ENCODE peak calls at places on chromosomes 3 and 15, in ten cellular contexts. R is heart left ventricle, T is prostate gland, X is breast epithelium, W is thyroid gland, J is body of pancreas, I is testis, Z is HCT116, C is IMR-90, Q is K562. Y is an unnamed sample.

GRCh38 chr15:51846463-51847230 is 17.2 kb downstream of the TMOD3 start:
- DNase-seq in R (no peak), T (no peak), X (no peak), W (no peak), J (no peak), I (no peak), Z (peak), C (peak), Q (peak), Y (no peak)

GRCh38 chr3:89699771-89700170 is 592.4 kb downstream of the EPHA3 start:
- DNase-seq in R (no peak), T (no peak), X (no peak), W (no peak), J (peak), I (no peak), Z (no peak), C (no peak), Q (no peak), Y (no peak)

GRCh38 chr15:53384417-53384816 is 375.0 kb downstream of the WDR72 start:
- DNase-seq in R (no peak), T (no peak), X (no peak), W (peak), J (peak), I (no peak), Z (no peak), C (no peak), Q (no peak), Y (no peak)

GRCh38 chr3:29871087-29871486 is 590.2 kb downstream of the RBMS3 start:
- DNase-seq in R (no peak), T (no peak), X (no peak), W (no peak), J (no peak), I (no peak), Z (no peak), C (no peak), Q (no peak), Y (no peak)

GRCh38 chr3:177448987-177449975 is 252.0 kb upstream of the TBL1XR1 start:
- DNase-seq in R (no peak), T (no peak), X (peak), W (peak), J (no peak), I (no peak), Z (no peak), C (peak), Q (no peak), Y (no peak)

GRCh38 chr3:122773856-122774535 is 19.6 kb downstream of the HSPBAP1 start:
- DNase-seq in R (no peak), T (no peak), X (no peak), W (no peak), J (no peak), I (no peak), Z (no peak), C (no peak), Q (no peak), Y (no peak)

GRCh38 chr3:55207744-55208143 is 279.4 kb downstream of the WNT5A start:
- DNase-seq in R (no peak), T (no peak), X (no peak), W (no peak), J (no peak), I (no peak), Z (no peak), C (no peak), Q (no peak), Y (no peak)

GRCh38 chr15:40054746-40055575 is 16.0 kb upstream of the SRP14 start:
- DNase-seq in R (peak), T (no peak), X (no peak), W (peak), J (peak), I (no peak), Z (no peak), C (peak), Q (no peak), Y (no peak)

GRCh38 chr3:89851974-89852621 is 744.7 kb downstream of the EPHA3 start:
- DNase-seq in R (no peak), T (peak), X (no peak), W (peak), J (peak), I (peak), Z (no peak), C (peak), Q (no peak), Y (no peak)

GRCh38 chr3:104526901-104527401 is 839.8 kb upstream of the ALCAM start:
- DNase-seq in R (no peak), T (no peak), X (no peak), W (no peak), J (no peak), I (no peak), Z (no peak), C (no peak), Q (no peak), Y (no peak)

GRCh38 chr15:25481208-25481862 is 42.5 kb upstream of the UBE3A start:
- DNase-seq in R (no peak), T (peak), X (no peak), W (peak), J (no peak), I (no peak), Z (no peak), C (no peak), Q (no peak), Y (no peak)

GRCh38 chr3:179651687-179652466 is 963 bp upstream of the USP13 start:
- DNase-seq in R (no peak), T (no peak), X (no peak), W (no peak), J (no peak), I (no peak), Z (no peak), C (no peak), Q (no peak), Y (no peak)

GRCh38 chr15:81068516-81068915 is 65.6 kb upstream of the CFAP161 start:
- DNase-seq in R (no peak), T (no peak), X (no peak), W (no peak), J (no peak), I (no peak), Z (no peak), C (no peak), Q (no peak), Y (no peak)

GRCh38 chr3:105827959-105828358 is 40.9 kb downstream of the CBLB start:
- DNase-seq in R (no peak), T (no peak), X (no peak), W (no peak), J (no peak), I (no peak), Z (peak), C (peak), Q (peak), Y (peak)

GRCh38 chr3:20064796-20065564 is 24.7 kb downstream of the KAT2B start:
- DNase-seq in R (no peak), T (no peak), X (no peak), W (no peak), J (no peak), I (no peak), Z (no peak), C (no peak), Q (peak), Y (no peak)

GRCh38 chr15:58146734-58147133 is 8.6 kb downstream of the AQP9 start:
- DNase-seq in R (no peak), T (no peak), X (no peak), W (peak), J (no peak), I (no peak), Z (no peak), C (no peak), Q (no peak), Y (peak)

GRCh38 chr3:138399766-138400165 is 34.6 kb upstream of the ESYT3 start:
- DNase-seq in R (no peak), T (no peak), X (no peak), W (no peak), J (no peak), I (no peak), Z (no peak), C (no peak), Q (no peak), Y (no peak)

GRCh38 chr3:140706360-140706759 is 28.5 kb downstream of the TRIM42 start:
- DNase-seq in R (no peak), T (no peak), X (no peak), W (no peak), J (no peak), I (no peak), Z (no peak), C (no peak), Q (no peak), Y (no peak)

GRCh38 chr15:90362936-90363212 is 10.8 kb downstream of the ZNF774 start:
- DNase-seq in R (no peak), T (no peak), X (no peak), W (no peak), J (no peak), I (no peak), Z (no peak), C (peak), Q (peak), Y (no peak)

GRCh38 chr3:35484939-35485605 is 154.3 kb upstream of the ARPP21 start:
- DNase-seq in R (no peak), T (no peak), X (no peak), W (peak), J (no peak), I (no peak), Z (no peak), C (no peak), Q (no peak), Y (no peak)

GRCh38 chr3:133384331-133385027 is 15.4 kb upstream of the BFSP2 start:
- DNase-seq in R (peak), T (peak), X (peak), W (peak), J (peak), I (peak), Z (peak), C (peak), Q (peak), Y (no peak)

GRCh38 chr3:128923607-128924385 is 44.4 kb downstream of the ACAD9 start:
- DNase-seq in R (no peak), T (no peak), X (no peak), W (no peak), J (no peak), I (no peak), Z (no peak), C (no peak), Q (no peak), Y (no peak)

GRCh38 chr3:34938784-34939183 is 700.5 kb upstream of the ARPP21 start:
- DNase-seq in R (no peak), T (no peak), X (no peak), W (no peak), J (no peak), I (no peak), Z (no peak), C (no peak), Q (no peak), Y (no peak)

GRCh38 chr3:123449092-123449985 is 449 bp upstream of the ADCY5 start:
- DNase-seq in R (peak), T (no peak), X (no peak), W (peak), J (peak), I (peak), Z (no peak), C (peak), Q (no peak), Y (no peak)

GRCh38 chr15:92624401-92624991 is 31.1 kb downstream of the FAM174B start:
- DNase-seq in R (peak), T (no peak), X (peak), W (no peak), J (peak), I (peak), Z (no peak), C (no peak), Q (no peak), Y (no peak)

GRCh38 chr3:159928692-159929091 is 59.9 kb upstream of the IL12A start:
- DNase-seq in R (no peak), T (no peak), X (no peak), W (no peak), J (no peak), I (no peak), Z (no peak), C (peak), Q (no peak), Y (peak)

GRCh38 chr3:141275032-141275422 is 43.4 kb downstream of the PXYLP1 start:
- DNase-seq in R (no peak), T (no peak), X (no peak), W (no peak), J (no peak), I (no peak), Z (no peak), C (peak), Q (no peak), Y (peak)

GRCh38 chr3:123431658-123432323 is 17.1 kb downstream of the ADCY5 start:
- DNase-seq in R (no peak), T (no peak), X (no peak), W (no peak), J (no peak), I (no peak), Z (no peak), C (no peak), Q (no peak), Y (no peak)

GRCh38 chr3:52317601-52318000 is 1.5 kb downstream of the DNAH1 start:
- DNase-seq in R (peak), T (no peak), X (peak), W (peak), J (peak), I (peak), Z (no peak), C (peak), Q (peak), Y (no peak)

GRCh38 chr3:13574798-13575451 is 26.0 kb downstream of the FBLN2 start:
- DNase-seq in R (peak), T (no peak), X (no peak), W (no peak), J (no peak), I (peak), Z (no peak), C (peak), Q (peak), Y (peak)

GRCh38 chr3:40550168-40550567 is 25.4 kb downstream of the ZNF621 start:
- DNase-seq in R (no peak), T (no peak), X (no peak), W (no peak), J (no peak), I (no peak), Z (no peak), C (no peak), Q (no peak), Y (no peak)

GRCh38 chr3:160924776-160925175 is 168.7 kb downstream of the PPM1L start:
- DNase-seq in R (no peak), T (no peak), X (no peak), W (no peak), J (no peak), I (no peak), Z (no peak), C (no peak), Q (no peak), Y (no peak)

GRCh38 chr15:51093865-51094605 is 671 bp downstream of the TNFAIP8L3 start:
- DNase-seq in R (peak), T (no peak), X (no peak), W (peak), J (peak), I (peak), Z (no peak), C (no peak), Q (no peak), Y (peak)

GRCh38 chr15:68743256-68743655 is 77.4 kb downstream of the ANP32A start:
- DNase-seq in R (no peak), T (no peak), X (no peak), W (no peak), J (no peak), I (no peak), Z (no peak), C (no peak), Q (no peak), Y (no peak)

GRCh38 chr3:31533169-31533870 is 595 bp downstream of the STT3B start:
- DNase-seq in R (peak), T (peak), X (peak), W (peak), J (peak), I (peak), Z (no peak), C (peak), Q (peak), Y (no peak)

GRCh38 chr3:54123538-54124196 is 1.3 kb downstream of the CACNA2D3 start:
- DNase-seq in R (no peak), T (no peak), X (no peak), W (peak), J (no peak), I (peak), Z (no peak), C (no peak), Q (no peak), Y (no peak)

GRCh38 chr3:9934235-9934621 is 594 bp downstream of the CRELD1 start:
- DNase-seq in R (no peak), T (no peak), X (no peak), W (peak), J (peak), I (no peak), Z (no peak), C (no peak), Q (peak), Y (no peak)

GRCh38 chr3:77048186-77048585 is 8.3 kb downstream of the ROBO2 start:
- DNase-seq in R (no peak), T (no peak), X (no peak), W (no peak), J (no peak), I (no peak), Z (no peak), C (no peak), Q (no peak), Y (no peak)

GRCh38 chr15:70524470-70524869 is 238.9 kb downstream of the UACA start:
- DNase-seq in R (no peak), T (no peak), X (no peak), W (no peak), J (no peak), I (no peak), Z (no peak), C (no peak), Q (no peak), Y (no peak)

GRCh38 chr15:70523634-70524033 is 239.7 kb downstream of the UACA start:
- DNase-seq in R (no peak), T (no peak), X (no peak), W (peak), J (no peak), I (no peak), Z (no peak), C (no peak), Q (no peak), Y (no peak)

GRCh38 chr15:70522323-70522966 is 240.9 kb downstream of the UACA start:
- DNase-seq in R (no peak), T (no peak), X (no peak), W (no peak), J (no peak), I (no peak), Z (no peak), C (no peak), Q (no peak), Y (no peak)

GRCh38 chr15:70521576-70522322 is 241.6 kb downstream of the UACA start:
- DNase-seq in R (no peak), T (no peak), X (no peak), W (no peak), J (no peak), I (no peak), Z (no peak), C (no peak), Q (no peak), Y (no peak)

DNA sequence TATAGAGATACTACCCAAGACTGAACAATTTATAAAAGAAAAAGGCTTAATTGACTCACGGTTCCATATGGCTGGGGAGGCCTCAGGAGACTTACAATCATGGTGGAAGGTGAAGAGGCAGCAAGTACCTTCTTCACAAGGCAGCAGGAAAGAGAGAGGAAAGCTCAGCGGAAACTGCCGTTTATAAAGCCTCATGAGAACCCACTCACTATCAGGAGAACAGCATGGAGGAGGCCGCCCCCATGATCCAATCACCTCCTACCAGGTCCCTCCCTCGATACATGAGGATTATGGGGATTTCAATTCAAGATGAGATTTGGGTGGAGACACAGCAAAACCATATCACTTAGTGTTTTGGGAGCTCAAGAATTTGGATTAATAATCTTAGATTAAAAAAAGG is 240.2 kb downstream of the UACA start:
- DNase-seq in R (no peak), T (no peak), X (no peak), W (no peak), J (no peak), I (no peak), Z (no peak), C (no peak), Q (no peak), Y (no peak)
- TF ChIP-seq POLR2A in R (no peak), T (no peak), X (no peak), W (no peak), J (no peak), I (no peak), Z (no peak), C (no peak), Q (no peak), Y (no peak)

GRCh38 chr3:125643127-125643526 is 47.8 kb upstream of the OSBPL11 start:
- DNase-seq in R (no peak), T (no peak), X (no peak), W (peak), J (no peak), I (peak), Z (no peak), C (no peak), Q (no peak), Y (no peak)

GRCh38 chr3:125647318-125648014 is 52.2 kb upstream of the OSBPL11 start:
- DNase-seq in R (no peak), T (peak), X (peak), W (peak), J (no peak), I (no peak), Z (peak), C (no peak), Q (no peak), Y (no peak)

GRCh38 chr3:125645613-125646012 is 50.3 kb upstream of the OSBPL11 start:
- DNase-seq in R (no peak), T (no peak), X (no peak), W (no peak), J (no peak), I (no peak), Z (no peak), C (no peak), Q (no peak), Y (no peak)

GRCh38 chr3:125641901-125642300 is 46.6 kb upstream of the OSBPL11 start:
- DNase-seq in R (no peak), T (no peak), X (no peak), W (no peak), J (no peak), I (no peak), Z (no peak), C (no peak), Q (no peak), Y (no peak)

GRCh38 chr3:125644036-125645025 is 49.0 kb upstream of the OSBPL11 start:
- DNase-seq in R (no peak), T (no peak), X (no peak), W (peak), J (no peak), I (no peak), Z (no peak), C (peak), Q (no peak), Y (no peak)
- TF ChIP-seq POLR2A in R (no peak), T (no peak), X (no peak), W (no peak), J (no peak), I (no peak), Z (no peak), C (no peak), Q (no peak), Y (no peak)

DNA sequence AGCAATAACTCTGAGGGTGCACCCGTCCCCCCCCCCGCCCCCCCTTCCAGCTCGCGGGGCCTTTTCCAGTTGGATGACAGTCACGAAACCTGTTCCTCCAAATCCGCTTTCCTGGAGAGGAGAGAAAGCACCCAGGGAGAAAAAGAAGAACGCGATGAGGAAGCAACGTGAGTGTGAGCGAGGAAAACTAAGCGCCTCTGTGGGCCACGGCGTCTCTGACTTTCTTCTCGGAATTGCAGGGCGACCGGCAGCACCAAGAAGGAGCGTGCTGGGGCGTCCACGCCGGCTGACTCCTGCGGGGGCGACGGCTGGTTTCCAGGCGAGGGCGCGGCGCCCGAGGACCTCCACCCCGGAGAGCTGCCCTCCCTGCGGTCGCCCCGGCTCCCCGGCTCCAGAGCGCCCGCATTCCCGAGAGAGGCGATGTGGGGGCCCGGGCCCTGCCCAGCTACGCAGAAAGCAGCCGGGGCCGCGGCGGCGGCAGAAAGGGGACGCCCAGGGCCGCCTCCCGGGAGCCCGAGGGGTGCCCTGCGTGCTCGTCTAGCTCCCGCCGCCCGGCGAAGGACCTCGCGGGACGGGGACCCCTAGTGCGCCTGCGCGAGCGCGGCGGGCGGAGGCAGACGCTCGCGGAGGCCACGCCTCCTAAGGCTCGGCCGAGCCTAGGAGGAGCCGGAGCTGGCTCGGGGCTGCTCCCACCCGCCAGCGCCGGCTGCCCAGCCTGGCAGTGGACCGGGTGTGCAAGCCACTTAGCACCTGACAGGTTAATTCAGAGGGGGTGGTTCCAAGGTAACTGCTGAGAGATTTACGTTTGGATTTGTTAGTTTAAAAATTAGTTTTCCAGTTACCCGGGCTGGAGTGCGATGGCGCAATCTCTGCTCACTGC is 15.3 kb upstream of the ADIPOQ start:
- DNase-seq in R (peak), T (peak), X (peak), W (peak), J (peak), I (peak), Z (peak), C (peak), Q (peak), Y (peak)
- TF ChIP-seq POLR2A in R (peak), T (peak), X (no peak), W (no peak), J (peak), I (no peak), Z (peak), C (peak), Q (peak), Y (peak)

GRCh38 chr3:101561630-101562328 is at the start of gene TRMT10C:
- DNase-seq in R (peak), T (peak), X (peak), W (peak), J (peak), I (peak), Z (peak), C (peak), Q (peak), Y (peak)
- TF ChIP-seq POLR2A in R (no peak), T (peak), X (peak), W (no peak), J (peak), I (peak), Z (peak), C (peak), Q (peak), Y (peak)